ENCODE peak calls at places on chromosome 12, in six cellular contexts. G, Z, A, W, H and Y are unnamed samples.

GRCh38 chr12:124654666-124655316 is 87.4 kb upstream of the NCOR2 start:
- DNase-seq in H (no peak), W (no peak), G (no peak), A (peak; percentile 25), Z (no peak), Y (no peak)

GRCh38 chr12:122094735-122095561 is 16.4 kb downstream of the MLXIP start:
- DNase-seq in H (no peak), G (peak; percentile 74), A (peak; percentile 24), Z (no peak), W (no peak), Y (no peak)

GRCh38 chr12:2288875-2289274 is 236.1 kb downstream of the CACNA1C start:
- DNase-seq in H (no peak), Z (no peak), A (peak; percentile 63), G (no peak), W (no peak), Y (no peak)

GRCh38 chr12:93766802-93767523 is 89.8 kb downstream of the CRADD start:
- DNase-seq in Z (no peak), A (peak; percentile 70), G (peak; percentile 91), H (no peak), W (peak; percentile 40), Y (no peak)

GRCh38 chr12:65208957-65209654 is 39.7 kb downstream of the LEMD3 start:
- DNase-seq in H (no peak), Z (no peak), W (no peak), G (no peak), A (no peak), Y (no peak)

GRCh38 chr12:119334459-119335170 is at the start of gene CCDC60:
- DNase-seq in A (no peak), Z (no peak), H (no peak), G (no peak), W (no peak), Y (no peak)

GRCh38 chr12:113250045-113250444 is 28.8 kb downstream of the TPCN1 start:
- DNase-seq in A (no peak), G (no peak), H (no peak), Z (no peak), W (no peak), Y (no peak)

GRCh38 chr12:26127404-26127803 is 2.6 kb upstream of the BHLHE41 start:
- DNase-seq in A (no peak), G (no peak), Z (no peak), W (no peak), H (no peak), Y (no peak)

GRCh38 chr12:31222620-31223222 is 103.2 kb downstream of the SINHCAF start:
- DNase-seq in H (no peak), G (no peak), W (no peak), Z (no peak), A (no peak), Y (no peak)

GRCh38 chr12:125888921-125889320 is 823.7 kb downstream of the AACS start:
- DNase-seq in Z (no peak), A (no peak), G (no peak), H (no peak), W (no peak), Y (no peak)

GRCh38 chr12:109461049-109461845 is 15.9 kb downstream of the KCTD10 start:
- DNase-seq in H (no peak), W (no peak), G (peak; percentile 60), Z (no peak), A (peak; percentile 82), Y (no peak)

GRCh38 chr12:100827901-100828520 is 33.4 kb downstream of the ANO4 start:
- DNase-seq in W (no peak), Z (no peak), H (no peak), A (peak; percentile 44), G (peak; percentile 62), Y (no peak)